ENCODE peak calls at places on chromosomes 1 and 21, in ten cellular contexts. T, W, Z, P, S, X, F, Y, N and R are unnamed samples.

GRCh38 chr1:94755675-94756074 is 64.5 kb upstream of the SLC44A3 start:
- DNase-seq in T (peak), W (no peak), Z (peak), P (no peak), S (no peak), X (peak), F (peak), Y (no peak), N (no peak), R (peak)

GRCh38 chr1:94069649-94070285 is 51.2 kb downstream of the ABCA4 start:
- DNase-seq in T (no peak), W (no peak), Z (no peak), P (no peak), S (no peak), X (peak), F (no peak), Y (no peak), N (no peak), R (peak)

GRCh38 chr1:53682881-53683280 is 56.1 kb downstream of the GLIS1 start:
- DNase-seq in T (no peak), W (no peak), Z (no peak), P (no peak), S (no peak), X (no peak), F (no peak), Y (no peak), N (no peak), R (no peak)

GRCh38 chr21:32301596-32301995 is 2.9 kb downstream of the MRAP start:
- DNase-seq in T (no peak), W (no peak), Z (no peak), P (no peak), S (no peak), X (no peak), F (no peak), Y (no peak), N (no peak), R (no peak)

GRCh38 chr1:50458507-50458906 is 35.3 kb upstream of the DMRTA2 start:
- DNase-seq in T (no peak), W (no peak), Z (no peak), P (no peak), S (no peak), X (no peak), F (peak), Y (no peak), N (no peak), R (peak)

GRCh38 chr21:31707499-31707898 is 24.4 kb downstream of the SCAF4 start:
- DNase-seq in T (no peak), W (no peak), Z (no peak), P (no peak), S (no peak), X (no peak), F (no peak), Y (no peak), N (no peak), R (no peak)

GRCh38 chr1:3924871-3925655 is 25.0 kb upstream of the C1orf174 start:
- DNase-seq in T (peak), W (no peak), Z (no peak), P (no peak), S (no peak), X (no peak), F (no peak), Y (no peak), N (no peak), R (no peak)

GRCh38 chr1:181369416-181369815 is 113.9 kb upstream of the CACNA1E start:
- DNase-seq in T (no peak), W (peak), Z (no peak), P (no peak), S (no peak), X (no peak), F (no peak), Y (no peak), N (no peak), R (no peak)

GRCh38 chr1:162367073-162367472 is 9.6 kb downstream of the SPATA46 start:
- DNase-seq in T (no peak), W (no peak), Z (no peak), P (no peak), S (no peak), X (no peak), F (no peak), Y (no peak), N (no peak), R (peak)

GRCh38 chr1:40861227-40862003 is 748 bp downstream of the CITED4 start:
- DNase-seq in T (peak), W (no peak), Z (peak), P (no peak), S (peak), X (no peak), F (peak), Y (peak), N (peak), R (peak)

GRCh38 chr1:101259744-101260148 is 22.9 kb downstream of the S1PR1 start:
- DNase-seq in T (peak), W (no peak), Z (no peak), P (no peak), S (no peak), X (peak), F (peak), Y (no peak), N (no peak), R (peak)

GRCh38 chr1:180156631-180157091 is 2.0 kb downstream of the QSOX1 start:
- DNase-seq in T (peak), W (no peak), Z (no peak), P (no peak), S (peak), X (peak), F (peak), Y (no peak), N (no peak), R (peak)

GRCh38 chr1:107538502-107538901 is 397.7 kb downstream of the NTNG1 start:
- DNase-seq in T (no peak), W (no peak), Z (no peak), P (no peak), S (no peak), X (no peak), F (no peak), Y (no peak), N (no peak), R (no peak)

GRCh38 chr1:116179886-116180474 is 68.8 kb downstream of the MAB21L3 start:
- DNase-seq in T (no peak), W (no peak), Z (no peak), P (no peak), S (no peak), X (no peak), F (no peak), Y (no peak), N (no peak), R (no peak)

GRCh38 chr1:17279001-17279830 is 28.8 kb upstream of the PADI4 start:
- DNase-seq in T (no peak), W (no peak), Z (no peak), P (no peak), S (no peak), X (no peak), F (no peak), Y (no peak), N (no peak), R (no peak)

GRCh38 chr21:31524140-31524539 is 135.4 kb upstream of the SOD1 start:
- DNase-seq in T (no peak), W (no peak), Z (no peak), P (no peak), S (no peak), X (no peak), F (no peak), Y (no peak), N (no peak), R (no peak)

GRCh38 chr1:50196081-50196480 is 87.4 kb downstream of the ELAVL4 start:
- DNase-seq in T (no peak), W (no peak), Z (no peak), P (no peak), S (no peak), X (no peak), F (no peak), Y (no peak), N (no peak), R (no peak)

GRCh38 chr1:235923466-235924008 is 56.8 kb upstream of the LYST start:
- DNase-seq in T (peak), W (no peak), Z (no peak), P (no peak), S (peak), X (peak), F (peak), Y (peak), N (no peak), R (peak)

GRCh38 chr1:114586513-114587047 is 5.2 kb upstream of the BCAS2 start:
- DNase-seq in T (no peak), W (no peak), Z (no peak), P (no peak), S (no peak), X (no peak), F (no peak), Y (no peak), N (no peak), R (no peak)

GRCh38 chr1:242524571-242525359 is at the start of gene PLD5:
- DNase-seq in T (no peak), W (no peak), Z (peak), P (peak), S (no peak), X (no peak), F (no peak), Y (no peak), N (peak), R (no peak)

GRCh38 chr1:160171352-160171751 is 19.0 kb upstream of the CASQ1 start:
- DNase-seq in T (peak), W (no peak), Z (no peak), P (no peak), S (no peak), X (no peak), F (peak), Y (no peak), N (no peak), R (no peak)

GRCh38 chr21:40902299-40902698 is 55.3 kb upstream of the DSCAM start:
- DNase-seq in T (no peak), W (no peak), Z (no peak), P (no peak), S (no peak), X (no peak), F (no peak), Y (no peak), N (no peak), R (no peak)

GRCh38 chr1:244200596-244200995 is 149.5 kb downstream of the ZBTB18 start:
- DNase-seq in T (no peak), W (no peak), Z (no peak), P (no peak), S (no peak), X (no peak), F (no peak), Y (no peak), N (no peak), R (no peak)

GRCh38 chr1:205171369-205171768 is 40.1 kb downstream of the DSTYK start:
- DNase-seq in T (no peak), W (no peak), Z (no peak), P (no peak), S (no peak), X (no peak), F (no peak), Y (no peak), N (no peak), R (no peak)

GRCh38 chr1:12415239-12415543 is 185.4 kb downstream of the VPS13D start:
- DNase-seq in T (peak), W (no peak), Z (no peak), P (no peak), S (no peak), X (peak), F (no peak), Y (no peak), N (no peak), R (peak)

GRCh38 chr1:91864017-91864700 is 21.8 kb downstream of the TGFBR3 start:
- DNase-seq in T (peak), W (no peak), Z (no peak), P (no peak), S (no peak), X (peak), F (peak), Y (no peak), N (no peak), R (peak)

DNA sequence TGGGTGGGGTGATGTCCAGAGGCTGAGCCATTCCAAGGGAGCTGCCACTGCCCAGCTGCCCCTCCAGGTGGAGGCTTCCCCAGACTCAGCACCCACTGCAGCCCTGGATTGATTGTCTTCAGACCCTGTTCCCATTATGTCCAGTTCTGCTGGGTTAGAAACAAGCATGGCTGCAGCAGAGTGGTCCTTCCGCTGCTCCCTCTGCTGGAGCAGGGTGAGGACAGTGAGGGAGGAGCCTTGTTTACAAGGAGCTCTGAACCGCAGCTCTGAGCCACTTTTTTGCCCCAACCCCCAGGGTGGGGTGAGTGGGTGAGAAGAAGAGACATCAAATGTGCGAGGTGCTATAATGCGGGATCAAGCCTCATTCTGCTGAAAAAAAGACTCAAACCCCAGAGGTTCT is 2.3 kb downstream of the TNNT2 start:
- DNase-seq in T (no peak), W (no peak), Z (no peak), P (no peak), S (no peak), X (no peak), F (no peak), Y (no peak), N (no peak), R (no peak)
- H3K4me3 ChIP-seq in T (no peak), W (no peak), Z (no peak), P (no peak), S (no peak), X (no peak), F (no peak), Y (no peak), N (no peak), R (no peak)

GRCh38 chr21:18840239-18840638 is 436.7 kb upstream of the TMPRSS15 start:
- DNase-seq in T (no peak), W (no peak), Z (no peak), P (no peak), S (no peak), X (peak), F (peak), Y (peak), N (no peak), R (peak)
- TF ChIP-seq CTCF in T (no peak), W (no peak), Z (no peak), P (peak), S (peak), X (no peak), F (peak), Y (no peak), N (no peak), R (peak)

DNA sequence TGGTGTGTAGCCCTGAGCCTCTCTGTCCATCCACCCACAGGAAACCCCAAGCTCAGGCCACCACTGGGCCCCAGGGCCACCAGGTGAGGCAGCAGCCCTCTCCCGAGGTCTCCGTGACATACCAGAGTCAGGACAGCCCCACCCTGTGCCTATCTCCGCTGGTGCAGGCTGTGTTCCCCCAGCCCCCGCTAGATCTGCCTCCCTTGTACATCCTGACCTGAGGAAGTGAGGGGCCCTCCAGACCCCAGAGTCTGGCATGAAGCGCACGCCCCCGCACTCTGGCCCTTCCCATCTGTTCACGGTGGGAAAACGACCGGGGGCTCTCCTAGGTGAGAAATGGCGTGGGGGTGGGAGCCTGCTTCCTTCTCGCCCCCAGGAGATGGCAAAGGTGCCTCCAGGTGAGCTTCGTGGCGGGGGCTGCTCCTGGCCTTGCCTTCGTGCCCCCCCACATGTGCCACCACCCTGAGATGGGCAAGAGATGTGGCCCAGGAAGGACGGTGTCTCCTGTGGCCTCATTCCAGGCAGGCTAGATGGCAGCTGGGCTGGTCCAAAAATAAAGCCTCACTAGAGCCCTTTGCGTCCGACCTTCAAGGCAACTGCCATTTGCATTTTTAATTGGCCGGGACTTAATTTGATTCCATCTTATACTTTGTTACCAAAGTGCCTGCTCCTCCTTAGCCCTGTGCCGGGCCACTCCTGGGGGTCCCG is 3.1 kb downstream of the GABRD start:
- DNase-seq in T (no peak), W (no peak), Z (no peak), P (no peak), S (no peak), X (no peak), F (no peak), Y (no peak), N (no peak), R (no peak)
- H3K4me3 ChIP-seq in T (no peak), W (no peak), Z (no peak), P (no peak), S (no peak), X (no peak), F (no peak), Y (no peak), N (no peak), R (no peak)

GRCh38 chr1:97196825-97197516 is 475.4 kb downstream of the PTBP2 start:
- DNase-seq in T (no peak), W (no peak), Z (no peak), P (no peak), S (no peak), X (no peak), F (no peak), Y (no peak), N (no peak), R (no peak)

GRCh38 chr1:97190326-97190725 is 468.7 kb downstream of the PTBP2 start:
- DNase-seq in T (peak), W (no peak), Z (no peak), P (no peak), S (no peak), X (peak), F (peak), Y (no peak), N (no peak), R (peak)

DNA sequence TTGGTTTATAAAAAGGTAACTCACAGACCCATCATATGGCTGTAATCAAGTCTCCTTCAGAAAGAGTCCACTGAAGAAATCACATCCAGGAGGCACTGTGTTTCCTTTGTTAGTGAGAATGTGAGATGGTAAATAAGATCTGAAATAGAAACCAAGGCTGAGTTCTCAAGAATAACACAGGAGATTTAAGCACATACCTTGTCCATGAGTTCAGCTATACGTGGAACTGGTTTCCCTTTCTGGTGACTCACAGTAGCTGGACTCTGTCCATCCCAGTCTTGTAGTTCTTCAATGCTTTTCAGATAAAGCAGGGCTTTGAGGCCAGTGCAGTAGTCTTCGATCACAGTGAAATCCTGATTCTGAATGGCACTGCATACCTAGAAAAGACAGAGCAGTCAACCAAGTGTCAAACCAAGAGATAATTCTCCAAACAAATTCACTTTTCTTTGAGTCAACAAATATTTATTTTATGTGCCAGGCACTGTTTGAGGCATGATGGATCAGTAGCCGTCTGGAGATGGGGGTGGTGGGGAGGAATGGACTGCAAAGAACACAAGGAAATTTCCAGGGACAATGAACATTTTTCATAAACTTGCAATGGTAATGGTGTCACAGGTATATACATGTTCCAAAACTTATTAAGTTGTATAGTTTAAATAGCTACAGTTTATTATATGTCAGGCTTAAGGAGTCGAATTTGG is 471.4 kb downstream of the PTBP2 start:
- DNase-seq in T (peak), W (no peak), Z (no peak), P (no peak), S (peak), X (peak), F (peak), Y (no peak), N (no peak), R (peak)
- TF ChIP-seq CTCF in T (peak), W (no peak), Z (no peak), P (no peak), S (no peak), X (peak), F (peak), Y (no peak), N (no peak), R (no peak)

GRCh38 chr1:212292250-212292924 is 7.2 kb downstream of the PPP2R5A start:
- DNase-seq in T (no peak), W (no peak), Z (no peak), P (no peak), S (no peak), X (no peak), F (no peak), Y (no peak), N (no peak), R (no peak)
- H3K4me3 ChIP-seq in T (no peak), W (no peak), Z (no peak), P (no peak), S (no peak), X (no peak), F (no peak), Y (no peak), N (no peak), R (no peak)

DNA sequence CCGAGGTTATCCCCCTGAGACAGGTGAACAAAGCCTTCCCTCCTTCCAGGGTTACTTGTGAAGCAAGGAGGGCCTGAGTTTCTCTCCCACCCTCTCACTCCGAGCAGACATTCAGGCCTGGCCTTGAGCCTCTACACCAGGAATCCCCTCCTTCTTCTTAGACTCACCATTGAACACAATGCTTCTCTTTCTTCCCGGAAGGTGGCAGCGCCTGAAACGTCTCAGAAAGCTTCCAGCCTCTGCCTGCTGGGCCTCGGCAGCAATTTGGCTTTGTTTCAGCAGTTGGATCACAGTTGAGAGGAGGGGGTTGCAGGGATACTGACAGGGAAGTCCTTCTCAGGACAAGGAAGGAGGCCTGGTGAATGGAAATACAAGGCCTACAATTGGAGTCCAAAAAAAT is 6.3 kb downstream of the CLDN8 start:
- DNase-seq in T (no peak), W (no peak), Z (no peak), P (no peak), S (no peak), X (peak), F (no peak), Y (no peak), N (no peak), R (no peak)
- TF ChIP-seq CTCF in T (no peak), W (no peak), Z (no peak), P (no peak), S (no peak), X (peak), F (no peak), Y (no peak), N (no peak), R (no peak)

DNA sequence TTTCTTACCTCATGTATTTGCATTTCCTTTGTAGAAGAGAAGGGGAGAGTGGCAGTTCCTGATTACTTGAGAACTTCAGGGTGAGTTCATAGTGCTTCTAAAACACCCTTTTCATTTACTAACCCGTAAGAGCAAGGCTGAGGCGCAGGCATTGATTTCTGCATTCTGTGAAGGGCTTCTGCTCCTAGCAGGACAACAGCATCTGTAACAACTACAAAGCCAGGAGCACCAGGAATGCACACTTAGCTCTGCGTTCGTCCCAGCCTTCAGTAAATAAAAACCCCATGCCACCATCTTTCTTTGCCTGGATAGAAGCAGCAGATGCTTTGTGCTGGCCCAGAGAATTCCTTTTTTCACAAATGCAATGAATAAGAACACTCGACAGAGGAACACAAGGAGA is 418.5 kb downstream of the DISC1 start:
- DNase-seq in T (no peak), W (no peak), Z (no peak), P (no peak), S (no peak), X (no peak), F (no peak), Y (no peak), N (no peak), R (no peak)
- H3K4me3 ChIP-seq in T (no peak), W (no peak), Z (no peak), P (no peak), S (no peak), X (no peak), F (no peak), Y (no peak), N (no peak), R (no peak)

GRCh38 chr1:218165687-218166088 is 119.4 kb upstream of the RRP15 start:
- DNase-seq in T (no peak), W (no peak), Z (no peak), P (no peak), S (no peak), X (no peak), F (peak), Y (no peak), N (no peak), R (peak)

GRCh38 chr1:218163371-218163770 is 121.7 kb upstream of the RRP15 start:
- DNase-seq in T (no peak), W (no peak), Z (no peak), P (no peak), S (no peak), X (no peak), F (no peak), Y (no peak), N (no peak), R (no peak)

GRCh38 chr1:218164930-218165686 is 120.0 kb upstream of the RRP15 start:
- DNase-seq in T (no peak), W (peak), Z (no peak), P (peak), S (peak), X (peak), F (peak), Y (peak), N (peak), R (peak)

GRCh38 chr1:218164111-218164929 is 120.8 kb upstream of the RRP15 start:
- DNase-seq in T (peak), W (peak), Z (no peak), P (peak), S (peak), X (peak), F (peak), Y (peak), N (peak), R (peak)
- TF ChIP-seq CTCF in T (no peak), W (no peak), Z (no peak), P (no peak), S (no peak), X (no peak), F (no peak), Y (no peak), N (no peak), R (no peak)